ENCODE peak calls at places on chromosomes 13 and 19, in eight cellular contexts. Y is GM23338, S is HepG2, W is sigmoid colon, D is HCT116, H is breast epithelium, B is upper lobe of left lung, F is stomach. M is an unnamed sample.

GRCh38 chr19:51794865-51795490 is at the start of gene FPR3:
- DNase-seq in S (no peak), H (no peak), B (no peak), F (no peak), D (no peak), W (no peak), Y (no peak), M (no peak)

GRCh38 chr19:8145969-8146368 is 3.4 kb downstream of the FBN3 start:
- DNase-seq in F (no peak), D (no peak), B (peak; percentile 69), S (no peak), Y (peak; percentile 84), W (no peak), H (no peak), M (no peak)

GRCh38 chr13:114062754-114063153 is 69.7 kb downstream of the RASA3 start:
- DNase-seq in H (no peak), D (no peak), B (peak; percentile 75), F (no peak), W (no peak), Y (no peak), S (no peak), M (no peak)

GRCh38 chr13:95676100-95676774 is 702 bp upstream of the DNAJC3 start:
- DNase-seq in S (peak; percentile 50), W (no peak), F (peak; percentile 37), D (peak; percentile 22), Y (peak; percentile 77), H (peak; percentile 25), B (no peak), M (peak; percentile 24)

GRCh38 chr19:46491975-46492682 is 3.5 kb downstream of the PNMA8B start:
- DNase-seq in B (peak; percentile 52), H (no peak), Y (peak; percentile 34), D (no peak), S (no peak), F (no peak), W (no peak), M (no peak)

GRCh38 chr13:79519252-79519651 is 38.3 kb downstream of the NDFIP2 start:
- DNase-seq in D (no peak), F (no peak), B (no peak), Y (no peak), S (no peak), H (no peak), W (no peak), M (no peak)

GRCh38 chr13:60335531-60335930 is 61.5 kb upstream of the TDRD3 start:
- DNase-seq in D (no peak), S (peak; percentile 3), B (no peak), F (no peak), Y (peak; percentile 55), H (no peak), W (no peak), M (no peak)

GRCh38 chr13:113646376-113646775 is 11.6 kb downstream of the ATP4B start:
- DNase-seq in F (peak; percentile 22), B (no peak), W (peak; percentile 59), Y (no peak), D (no peak), S (no peak), H (no peak), M (no peak)

GRCh38 chr19:30001794-30002193 is 59.8 kb downstream of the URI1 start:
- DNase-seq in Y (no peak), S (peak; percentile 3), H (no peak), D (no peak), B (no peak), F (no peak), W (no peak), M (no peak)

GRCh38 chr13:113900646-113901045 is 36.8 kb upstream of the GAS6 start:
- DNase-seq in B (no peak), F (no peak), Y (no peak), H (peak; percentile 17), S (no peak), D (no peak), W (no peak), M (no peak)

GRCh38 chr19:15159251-15159650 is 41.5 kb downstream of the NOTCH3 start:
- DNase-seq in F (no peak), Y (peak; percentile 57), D (no peak), S (no peak), H (no peak), W (no peak), B (no peak), M (no peak)

GRCh38 chr19:34733266-34733825 is 697 bp upstream of the ZNF181 start:
- DNase-seq in W (peak; percentile 75), F (no peak), H (no peak), B (no peak), S (peak; percentile 80), D (no peak), Y (peak; percentile 75), M (no peak)

DNA sequence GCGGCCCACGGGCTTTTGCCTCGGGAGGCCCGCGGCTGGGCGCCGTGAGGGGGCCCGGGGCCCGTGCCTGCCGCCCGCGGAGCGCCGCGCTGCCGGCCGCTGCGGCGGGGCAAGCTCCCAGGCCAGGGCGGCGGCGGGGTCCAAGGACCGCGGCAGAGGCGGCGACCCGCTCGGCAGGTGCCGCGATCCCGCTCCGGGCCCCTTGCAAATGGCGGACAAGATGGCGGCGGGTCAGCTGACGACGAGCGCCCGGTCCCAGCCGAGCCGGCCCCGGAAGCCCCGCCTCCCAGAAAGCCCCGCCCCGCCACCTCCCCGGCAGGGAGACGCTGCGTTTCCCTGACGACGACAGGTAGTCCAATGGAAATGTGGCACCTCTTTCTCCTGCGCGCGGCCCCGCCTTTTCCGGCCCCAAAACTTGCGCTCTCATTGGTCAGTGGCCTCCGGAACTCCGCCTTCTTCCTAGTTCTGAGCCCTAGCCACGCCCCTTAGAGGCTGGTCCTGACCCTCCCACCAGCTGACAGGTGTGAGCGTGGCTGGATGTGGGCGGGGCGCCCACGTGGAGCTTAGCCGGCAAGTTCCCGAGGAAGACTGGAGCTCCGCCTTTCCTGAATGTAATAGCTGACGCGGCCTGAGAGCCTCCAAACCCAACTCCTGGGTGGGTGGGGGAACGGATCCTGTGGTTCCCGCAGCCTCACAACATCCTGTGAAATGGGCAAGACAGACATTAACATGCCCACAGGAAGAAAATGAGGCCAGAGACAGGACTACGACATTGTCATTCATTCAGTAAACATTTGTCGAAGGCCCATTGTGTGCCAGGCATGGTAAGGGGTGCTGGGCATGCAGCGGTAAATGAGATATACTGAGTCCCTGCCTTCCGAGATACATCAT is at the start of gene AP3D1:
- DNase-seq in S (peak; percentile 98), H (peak; percentile 100), Y (peak; percentile 100), F (peak; percentile 100), D (peak; percentile 99), W (peak; percentile 100), B (peak; percentile 100), M (peak; percentile 100)
- TF ChIP-seq POLR2AphosphoS5 in S (no peak), H (no peak), Y (no peak), F (peak; percentile 87), D (peak; percentile 51), W (peak; percentile 41), B (peak; percentile 59), M (peak; percentile 95)

GRCh38 chr19:33102893-33103292 is 21.9 kb downstream of the GPATCH1 start:
- DNase-seq in D (no peak), W (no peak), B (no peak), Y (no peak), S (no peak), F (no peak), H (no peak), M (no peak)

GRCh38 chr19:33098023-33098652 is 17.2 kb downstream of the GPATCH1 start:
- DNase-seq in H (no peak), B (no peak), W (no peak), F (peak; percentile 82), Y (no peak), D (no peak), S (peak; percentile 76), M (no peak)

GRCh38 chr19:33096005-33096404 is 15.0 kb downstream of the GPATCH1 start:
- DNase-seq in F (no peak), W (no peak), D (no peak), S (no peak), H (no peak), Y (no peak), B (no peak), M (no peak)

DNA sequence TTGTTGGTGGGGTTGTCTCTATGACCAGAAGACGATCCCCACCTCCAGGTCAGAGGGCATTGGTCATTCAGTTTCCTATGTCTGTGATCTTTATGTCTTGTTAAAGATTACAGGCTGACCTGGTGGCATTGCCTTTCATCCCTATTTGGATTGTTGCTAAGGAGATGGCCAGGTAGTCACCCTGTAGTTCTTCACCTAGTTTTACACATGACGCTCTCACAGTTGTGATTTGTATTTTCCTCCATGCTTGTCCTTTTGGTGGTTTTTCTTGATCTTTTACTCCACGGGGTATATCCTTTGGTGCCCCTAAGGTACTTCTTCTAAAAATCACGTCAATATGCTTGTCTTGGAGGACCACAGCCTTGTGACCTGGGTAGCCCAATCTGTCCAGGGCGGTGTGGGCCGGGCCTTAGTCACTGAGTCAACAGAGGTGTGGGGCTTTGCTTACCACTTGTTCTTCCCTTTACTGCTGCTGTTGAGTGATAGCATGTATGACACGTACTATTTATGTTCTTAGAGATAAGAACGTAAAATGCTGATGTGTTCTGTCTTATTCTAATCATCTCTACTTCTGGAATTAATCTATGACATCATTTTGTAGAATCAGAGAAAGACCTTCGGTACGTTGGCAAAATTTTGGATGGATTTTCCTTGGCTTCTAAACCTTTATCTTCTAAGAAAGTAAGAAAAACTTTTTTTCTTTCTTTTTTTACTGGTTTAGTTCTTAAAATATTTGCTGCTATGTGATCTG is 20.1 kb downstream of the GPATCH1 start:
- DNase-seq in Y (no peak), B (no peak), S (peak; percentile 97), W (no peak), H (no peak), D (no peak), F (peak; percentile 68), M (no peak)
- TF ChIP-seq POLR2AphosphoS5 in Y (no peak), B (no peak), S (no peak), W (no peak), H (no peak), D (no peak), F (peak; percentile 52), M (no peak)

DNA sequence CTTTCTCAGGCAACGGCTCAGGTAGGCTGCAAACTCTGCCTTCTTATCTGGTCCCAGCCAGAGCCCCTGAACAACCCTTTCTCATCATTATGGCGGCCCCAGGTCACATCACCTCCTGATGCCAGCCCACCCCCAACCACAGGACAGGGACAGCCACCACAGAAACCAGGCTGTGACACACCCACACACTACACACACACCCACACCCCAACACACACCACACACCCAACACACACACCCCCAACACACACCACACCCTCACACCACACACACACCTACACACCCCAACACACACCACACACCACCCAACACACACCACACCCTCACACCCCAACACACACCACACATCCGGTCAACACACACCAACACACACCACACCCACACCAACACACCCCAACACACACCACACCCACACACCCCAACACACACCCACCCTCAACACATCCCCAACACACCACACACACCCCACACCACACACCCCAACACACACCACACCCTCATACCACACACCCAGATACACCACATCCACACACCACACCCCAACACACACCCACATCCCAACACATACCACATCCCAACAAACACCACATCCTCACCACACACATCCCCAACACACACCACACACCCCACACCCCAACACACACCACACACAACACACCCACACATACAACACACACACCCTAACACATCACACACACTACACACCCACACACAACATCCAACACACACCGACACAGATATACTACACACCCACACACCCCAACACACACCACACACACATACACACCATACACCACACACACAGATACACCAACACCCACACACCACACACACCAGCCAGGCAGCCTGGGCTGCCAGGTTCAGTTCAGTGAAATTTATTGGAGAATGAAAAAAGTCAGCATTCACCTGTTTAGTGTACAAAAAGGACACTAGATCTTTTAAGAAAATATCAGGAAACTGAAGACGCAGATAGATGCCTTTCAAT is 4.2 kb upstream of the ISYNA1 start:
- DNase-seq in B (no peak), H (no peak), W (no peak), F (no peak), Y (peak; percentile 24), D (no peak), S (peak; percentile 7), M (no peak)
- TF ChIP-seq POLR2AphosphoS5 in B (no peak), H (no peak), W (no peak), F (no peak), Y (no peak), D (no peak), S (no peak), M (no peak)

GRCh38 chr19:13153627-13154240 is 3.5 kb downstream of the IER2 start:
- DNase-seq in Y (peak; percentile 61), W (peak; percentile 81), F (peak; percentile 44), D (no peak), S (no peak), H (peak; percentile 35), B (peak; percentile 92), M (no peak)
- TF ChIP-seq POLR2AphosphoS5 in Y (no peak), W (no peak), F (no peak), D (peak; percentile 72), S (peak; percentile 25), H (peak; percentile 38), B (no peak), M (no peak)